ENCODE peak calls at places on chromosomes 1 and 21, in eight cellular contexts. P is thyroid gland, M is GM23248, N is SJCRH30, F is adrenal gland, O is tibial artery, A is transverse colon, J is BJ. K is an unnamed sample.

GRCh38 chr21:38499296-38499695 is 1.0 kb upstream of the ERG start:
- DNase-seq in A (no peak), J (no peak), N (no peak), M (no peak), P (no peak), F (no peak), O (no peak), K (no peak)

GRCh38 chr1:161019767-161020572 is 982 bp downstream of the F11R start:
- DNase-seq in N (no peak), A (no peak), P (no peak), F (no peak), J (no peak), M (peak; percentile 19), O (no peak), K (no peak)

GRCh38 chr1:59367269-59368006 is 70.5 kb downstream of the FGGY start:
- DNase-seq in P (peak; percentile 42), F (peak; percentile 83), M (peak; percentile 93), J (peak; percentile 88), A (peak; percentile 39), O (peak; percentile 81), N (peak; percentile 93), K (no peak)

GRCh38 chr1:145757420-145757819 is 38.1 kb downstream of the CD160 start:
- DNase-seq in P (no peak), O (no peak), J (no peak), A (no peak), F (no peak), M (peak; percentile 35), N (no peak), K (no peak)

GRCh38 chr1:94015489-94015817 is 105.5 kb downstream of the ABCA4 start:
- DNase-seq in P (no peak), O (no peak), F (no peak), M (peak; percentile 13), A (no peak), N (no peak), J (no peak), K (no peak)

GRCh38 chr1:116764906-116765862 is 11.0 kb downstream of the CD2 start:
- DNase-seq in A (no peak), N (no peak), O (no peak), J (no peak), P (no peak), M (no peak), F (no peak), K (no peak)

GRCh38 chr1:8702121-8702520 is 115.3 kb downstream of the RERE start:
- DNase-seq in F (no peak), M (peak; percentile 65), J (no peak), P (peak; percentile 78), A (peak; percentile 57), N (peak; percentile 57), O (peak; percentile 25), K (peak; percentile 62)

GRCh38 chr1:53690411-53690810 is 48.6 kb downstream of the GLIS1 start:
- DNase-seq in M (no peak), F (no peak), P (no peak), A (no peak), N (no peak), O (no peak), J (no peak), K (no peak)

GRCh38 chr1:203536981-203537455 is 43.1 kb downstream of the OPTC start:
- DNase-seq in M (peak; percentile 64), O (peak; percentile 63), P (no peak), N (no peak), F (peak; percentile 73), A (peak; percentile 23), J (no peak), K (no peak)

GRCh38 chr1:117964290-117965038 is 34.9 kb downstream of the WDR3 start:
- DNase-seq in A (no peak), P (no peak), J (no peak), F (no peak), N (no peak), M (peak; percentile 15), O (no peak), K (no peak)

GRCh38 chr1:219239518-219239917 is 65.8 kb downstream of the LYPLAL1 start:
- DNase-seq in N (no peak), A (no peak), O (no peak), F (no peak), J (no peak), P (no peak), M (no peak), K (no peak)

GRCh38 chr1:181127898-181128453 is 39.5 kb downstream of the IER5 start:
- DNase-seq in J (no peak), M (peak; percentile 25), N (no peak), A (no peak), F (no peak), P (no peak), O (no peak), K (no peak)
- H3K4me3 ChIP-seq in J (no peak overlapping the region), M (no peak overlapping the region), N (no peak overlapping the region), A (no peak overlapping the region), F (no peak overlapping the region), P (no peak overlapping the region), O (no peak overlapping the region), K (no peak overlapping the region)

DNA sequence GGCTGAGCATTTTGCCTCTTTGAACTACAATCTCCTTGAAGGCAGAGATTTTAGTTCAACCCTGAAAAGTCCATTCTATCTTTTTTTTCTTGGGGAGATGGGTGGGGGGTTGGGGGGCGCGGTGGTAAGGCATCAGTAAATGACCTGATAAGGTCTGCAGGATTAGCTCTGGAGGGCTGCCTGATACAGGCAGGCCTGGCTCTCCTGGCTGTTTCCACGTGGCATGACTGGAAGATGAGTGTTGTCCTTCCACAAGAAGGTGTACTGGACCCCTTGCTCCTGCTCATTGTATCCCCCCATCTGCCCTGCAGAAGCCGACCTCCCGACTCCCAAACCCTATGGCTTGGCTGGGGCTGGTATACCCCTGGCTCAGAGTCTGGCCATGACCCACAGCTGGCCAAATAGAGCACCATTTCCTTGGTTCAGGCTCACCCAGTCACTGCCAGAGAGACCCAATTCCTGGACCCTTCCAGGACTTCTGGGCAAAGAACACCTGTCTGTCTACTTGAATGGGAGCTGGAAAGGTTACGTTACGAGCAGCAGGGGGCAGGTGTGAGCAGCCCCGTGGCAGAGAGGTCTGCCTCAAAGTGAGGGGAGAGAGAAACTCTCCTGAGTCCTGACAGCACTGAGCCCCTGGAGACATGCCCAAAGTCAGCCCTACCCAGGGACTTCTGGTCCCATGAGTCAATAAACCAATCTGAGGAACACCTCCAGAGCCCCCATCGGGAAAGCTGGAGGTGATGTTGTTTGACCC is 17.0 kb downstream of the DHRS3 start:
- DNase-seq in N (no peak), M (peak; percentile 36), O (no peak), A (peak; percentile 68), J (no peak), P (peak; percentile 75), F (peak; percentile 49), K (peak; percentile 78)
- H3K27me3 ChIP-seq in N (no peaks in the 10 kb centered on the region), M (no peaks in the 10 kb centered on the region), O (no peaks in the 10 kb centered on the region), A (no peaks in the 10 kb centered on the region), J (no peaks in the 10 kb centered on the region), P (no peaks in the 10 kb centered on the region), F (no peaks in the 10 kb centered on the region), K (no peaks in the 10 kb centered on the region)

GRCh38 chr1:92951141-92951582 is 10.1 kb downstream of the DIPK1A start:
- DNase-seq in M (peak; percentile 93), N (peak; percentile 26), A (peak; percentile 48), F (no peak), O (no peak), J (peak; percentile 51), P (no peak), K (no peak)

GRCh38 chr1:92952714-92953113 is 8.5 kb downstream of the DIPK1A start:
- DNase-seq in P (no peak), F (no peak), M (no peak), J (no peak), O (no peak), A (no peak), N (no peak), K (no peak)

GRCh38 chr1:92949937-92950817 is 11.1 kb downstream of the DIPK1A start:
- DNase-seq in N (no peak), P (no peak), A (no peak), F (no peak), J (no peak), O (no peak), M (peak; percentile 88), K (no peak)

GRCh38 chr1:92956254-92956653 is 5.0 kb downstream of the DIPK1A start:
- DNase-seq in N (no peak), F (no peak), O (no peak), P (no peak), J (no peak), A (no peak), M (no peak), K (no peak)

DNA sequence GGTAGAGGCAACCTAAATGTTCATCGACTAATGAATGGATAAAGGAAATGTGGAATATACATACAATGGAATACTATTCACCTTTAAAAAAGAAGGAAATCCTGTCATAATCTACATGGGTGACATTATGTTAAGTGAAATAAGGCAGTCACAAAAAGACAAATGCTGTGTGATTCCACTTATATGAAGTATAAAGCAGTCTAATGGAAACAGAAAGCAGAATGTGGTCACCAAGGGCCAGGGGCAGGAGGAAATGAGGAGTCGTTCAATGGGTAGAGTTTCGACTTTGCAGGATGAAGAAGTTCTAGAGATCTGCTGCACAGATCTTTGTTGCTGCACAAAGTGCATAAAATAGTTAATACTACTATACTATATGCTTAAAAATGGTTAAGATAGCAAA is 7.8 kb downstream of the DIPK1A start:
- DNase-seq in A (no peak), O (no peak), F (no peak), P (no peak), J (no peak), M (no peak), N (no peak), K (no peak)
- H3K4me3 ChIP-seq in A (no peak overlapping the region), O (no peak overlapping the region), F (no peak overlapping the region), P (no peak overlapping the region), J (no peak overlapping the region), M (no peak overlapping the region), N (no peak overlapping the region), K (no peak overlapping the region)

GRCh38 chr1:205344010-205344808 is 12.5 kb downstream of the KLHDC8A start:
- DNase-seq in O (peak; percentile 40), N (no peak), P (peak; percentile 50), M (peak; percentile 49), F (no peak), A (peak; percentile 45), J (no peak), K (peak; percentile 32)

GRCh38 chr1:205348559-205349477 is 7.9 kb downstream of the KLHDC8A start:
- DNase-seq in O (no peak), M (no peak), J (no peak), F (no peak), P (no peak), A (no peak), N (peak; percentile 70), K (no peak)

GRCh38 chr1:205350124-205350523 is 6.6 kb downstream of the KLHDC8A start:
- DNase-seq in F (no peak), A (no peak), J (no peak), M (no peak), P (no peak), O (no peak), N (no peak), K (no peak)

GRCh38 chr1:205345761-205346160 is 11.0 kb downstream of the KLHDC8A start:
- DNase-seq in F (no peak), P (no peak), M (no peak), N (no peak), A (no peak), J (no peak), O (no peak), K (no peak)

DNA sequence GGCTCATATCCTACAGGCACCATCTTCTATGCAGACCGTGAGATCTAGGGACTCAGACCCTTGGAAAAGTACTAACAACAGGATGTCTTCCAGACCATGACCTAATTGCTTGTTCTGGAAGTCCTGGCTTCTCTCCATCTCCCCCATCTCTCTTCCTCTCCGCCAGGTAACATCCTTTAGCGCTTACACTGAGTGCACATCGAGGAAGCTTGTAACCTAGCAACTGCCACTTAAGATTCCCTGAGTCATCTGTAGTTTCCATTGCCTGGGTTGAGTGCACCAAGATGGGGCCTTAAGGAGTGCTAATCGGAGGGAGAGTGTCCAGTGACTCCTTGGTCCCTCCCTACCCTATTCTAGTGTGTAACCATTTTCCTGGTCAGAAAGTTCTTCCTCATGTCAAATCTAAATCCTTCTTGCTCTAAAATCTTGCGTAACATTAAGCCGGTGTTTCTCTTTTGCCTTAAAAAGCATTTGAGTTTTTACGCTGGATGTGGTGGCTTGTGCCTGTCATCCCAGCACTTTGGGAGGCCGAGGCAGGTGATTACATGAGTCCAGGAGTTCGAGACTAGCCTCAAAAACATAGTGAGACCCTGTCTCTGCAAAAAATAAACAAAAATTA is 9.7 kb downstream of the KLHDC8A start:
- DNase-seq in M (peak; percentile 26), J (no peak), O (no peak), N (no peak), F (no peak), P (peak; percentile 49), A (no peak), K (no peak)
- H3K27me3 ChIP-seq in M (peaks cover 70% of the 10 kb centered on the region), J (peaks cover 53% of the 10 kb centered on the region), O (peaks cover 69% of the 10 kb centered on the region), N (peaks cover 3% of the 10 kb centered on the region), F (peaks cover 6% of the 10 kb centered on the region), P (no peaks in the 10 kb centered on the region), A (peaks cover 55% of the 10 kb centered on the region), K (no peaks in the 10 kb centered on the region)

K was measured in pancreas.